ENCODE peak calls at places on chromosomes 1 and 21, in eight cellular contexts. S is GM12865; H is fibroblast of the aortic adventitia; L is stomach; T is astrocyte of the cerebellum; K is CD4-positive, CD25-positive, alpha-beta regulatory T cell; B is SJSA1; D is upper lobe of right lung. C is an unnamed sample.

GRCh38 chr1:50214764-50215163 is 106.0 kb downstream of the ELAVL4 start:
- DNase-seq in T (no peak), L (no peak), K (no peak), B (no peak), H (no peak), S (no peak), D (no peak), C (no peak)

GRCh38 chr1:151993084-151993733 is 450 bp downstream of the S100A10 start:
- DNase-seq in H (no peak), D (peak; percentile 83), T (no peak), L (peak; percentile 42), B (peak; percentile 55), K (peak; percentile 40), S (peak; percentile 26), C (peak; percentile 74)

GRCh38 chr1:227944931-227945890 is 2.5 kb downstream of the WNT9A start:
- DNase-seq in K (no peak), D (peak; percentile 66), H (no peak), T (no peak), S (no peak), L (peak; percentile 55), B (peak; percentile 38), C (peak; percentile 30)

GRCh38 chr1:209689484-209689883 is 14.3 kb downstream of the G0S2 start:
- DNase-seq in K (no peak), D (no peak), L (peak; percentile 44), B (no peak), T (no peak), H (peak; percentile 41), S (no peak), C (peak; percentile 40)

GRCh38 chr1:219173434-219173757 is 282 bp upstream of the LYPLAL1 start:
- DNase-seq in H (no peak), L (no peak), B (no peak), K (no peak), T (no peak), S (no peak), D (no peak), C (no peak)

GRCh38 chr1:207181838-207182237 is 77.8 kb downstream of the C4BPA start:
- DNase-seq in D (no peak), H (peak; percentile 6), S (no peak), K (peak; percentile 1), L (no peak), B (no peak), T (no peak), C (no peak)

GRCh38 chr1:155858805-155859233 is 548 bp upstream of the SYT11 start:
- DNase-seq in B (no peak), T (no peak), H (no peak), S (peak; percentile 66), D (no peak), K (peak; percentile 1), L (no peak), C (peak; percentile 23)

GRCh38 chr1:207336559-207337467 is 15.3 kb downstream of the CD55 start:
- DNase-seq in K (no peak), D (no peak), T (no peak), B (no peak), H (no peak), S (peak; percentile 87), L (no peak), C (no peak)

GRCh38 chr1:29453502-29454240 is 217.3 kb downstream of the PTPRU start:
- DNase-seq in T (peak; percentile 51), B (peak; percentile 57), L (no peak), H (peak; percentile 47), D (no peak), S (peak; percentile 50), K (no peak), C (no peak)

GRCh38 chr1:197008861-197009260 is 31.5 kb downstream of the CFHR5 start:
- DNase-seq in D (no peak), S (no peak), H (no peak), K (no peak), T (no peak), B (no peak), L (no peak), C (no peak)

GRCh38 chr1:6464514-6464836 is 1.5 kb downstream of the TNFRSF25 start:
- DNase-seq in B (no peak), H (no peak), L (peak; percentile 90), K (no peak), T (no peak), D (no peak), S (no peak), C (peak; percentile 76)

GRCh38 chr1:235633220-235633540 is 16.4 kb downstream of the GNG4 start:
- DNase-seq in T (no peak), L (no peak), D (no peak), K (no peak), S (no peak), H (no peak), B (no peak), C (no peak)

GRCh38 chr1:88684482-88685238 is 587 bp downstream of the PKN2 start:
- DNase-seq in S (peak; percentile 74), T (no peak), D (peak; percentile 83), B (peak; percentile 75), L (peak; percentile 42), K (peak; percentile 47), H (peak; percentile 24), C (peak; percentile 85)

GRCh38 chr1:58727363-58727762 is 27.5 kb upstream of the MYSM1 start:
- DNase-seq in K (no peak), H (peak; percentile 82), B (peak; percentile 80), D (no peak), S (no peak), L (no peak), T (peak; percentile 49), C (no peak)

GRCh38 chr1:40299366-40300248 is 17.5 kb downstream of the COL9A2 start:
- DNase-seq in L (no peak), B (no peak), H (peak; percentile 23), D (no peak), S (no peak), K (no peak), T (peak; percentile 47), C (no peak)

GRCh38 chr1:241837901-241838300 is 10.1 kb upstream of the EXO1 start:
- DNase-seq in T (peak; percentile 58), L (no peak), K (no peak), B (no peak), H (peak; percentile 89), S (no peak), D (no peak), C (no peak)

GRCh38 chr1:59285691-59286090 is 11.2 kb upstream of the FGGY start:
- DNase-seq in L (no peak), B (no peak), H (no peak), T (no peak), K (no peak), D (no peak), S (no peak), C (no peak)

GRCh38 chr1:8941906-8942305 is 3.8 kb upstream of the CA6 start:
- DNase-seq in S (no peak), L (no peak), D (no peak), K (no peak), B (peak; percentile 63), H (peak; percentile 77), T (peak; percentile 74), C (no peak)

GRCh38 chr1:94543893-94544635 is 2.5 kb upstream of the F3 start:
- DNase-seq in B (no peak), D (no peak), L (no peak), T (no peak), K (no peak), S (no peak), H (peak; percentile 68), C (no peak)

GRCh38 chr1:177008653-177009052 is 155.9 kb downstream of the ASTN1 start:
- DNase-seq in H (no peak), K (no peak), T (no peak), D (no peak), B (no peak), L (no peak), S (no peak), C (no peak)

GRCh38 chr1:177246710-177247588 is 76.2 kb downstream of the BRINP2 start:
- DNase-seq in K (no peak), H (peak; percentile 79), S (no peak), L (no peak), B (no peak), D (no peak), T (no peak), C (no peak)

GRCh38 chr1:203278087-203278884 is 27.0 kb upstream of the BTG2 start:
- DNase-seq in D (peak; percentile 79), H (peak; percentile 88), B (peak; percentile 56), T (peak; percentile 12), L (peak; percentile 81), K (peak; percentile 40), S (no peak), C (peak; percentile 85)
- H3K4me3 ChIP-seq in D (no peak overlapping the region), H (peak overlapping the region; percentile 46), B (peak overlapping the region; percentile 3), T (peak overlapping the region; percentile 10), L (no peak overlapping the region), K (peak overlapping the region; percentile 26), S (no peak overlapping the region), C (no peak overlapping the region)

GRCh38 chr21:40577285-40578043 is 269.5 kb downstream of the DSCAM start:
- DNase-seq in H (no peak), L (no peak), B (no peak), S (no peak), T (no peak), K (no peak), D (no peak), C (no peak)

GRCh38 chr21:40575983-40576382 is 271.0 kb downstream of the DSCAM start:
- DNase-seq in H (no peak), T (no peak), K (no peak), L (no peak), S (no peak), B (no peak), D (no peak), C (no peak)
- H3K4me3 ChIP-seq in H (no peak overlapping the region), T (no peak overlapping the region), K (no peak overlapping the region), L (no peak overlapping the region), S (no peak overlapping the region), B (no peak overlapping the region), D (no peak overlapping the region), C (no peak overlapping the region)

GRCh38 chr1:66300986-66301451 is 232.9 kb upstream of the SGIP1 start:
- DNase-seq in H (peak; percentile 75), B (no peak), S (peak; percentile 83), T (no peak), L (no peak), K (peak; percentile 65), D (no peak), C (no peak)
- H3K4me3 ChIP-seq in H (peak overlapping the region; percentile 11), B (no peak overlapping the region), S (peak overlapping the region; percentile 22), T (no peak overlapping the region), L (no peak overlapping the region), K (peak overlapping the region; percentile 77), D (peak overlapping the region; percentile 23), C (no peak overlapping the region)

DNA sequence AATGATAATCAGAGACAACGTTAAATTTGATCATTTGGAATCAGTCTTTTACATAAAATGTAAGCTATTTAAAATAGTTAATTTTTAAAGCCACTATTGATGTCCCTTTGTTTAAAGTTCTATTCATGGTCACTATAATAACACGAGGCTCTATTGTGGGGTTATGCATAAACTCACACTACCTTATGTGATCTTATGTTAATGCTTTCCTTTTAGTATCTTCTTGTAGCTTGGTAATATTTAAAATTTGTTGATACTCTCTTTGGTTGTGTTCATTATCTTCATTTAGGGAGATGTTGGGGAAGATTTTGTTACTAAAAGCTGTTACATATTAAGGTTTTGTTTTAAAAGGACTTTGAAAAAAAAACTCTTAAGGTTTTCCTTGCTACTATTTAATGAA is 1.2 kb downstream of the B3GALT2 start:
- DNase-seq in H (no peak), K (no peak), S (no peak), D (no peak), B (no peak), L (no peak), T (no peak), C (no peak)
- H3K4me3 ChIP-seq in H (peak overlapping the region; percentile 23), K (peak overlapping the region; percentile 84), S (no peak overlapping the region), D (peak overlapping the region; percentile 45), B (no peak overlapping the region), L (peak overlapping the region; percentile 30), T (no peak overlapping the region), C (no peak overlapping the region)

C was measured in mucosa of descending colon.